ENCODE peak calls at places on chromosomes 16 and 17, in five cellular contexts. X is A549, N is endothelial cell of umbilical vein, D is GM12878, Q is HepG2. P is an unnamed sample.
A peak's percentile ranks its signal among the peaks of the same experiment; 100 is the strongest.

GRCh38 chr17:50837980-50838954 is 2.9 kb downstream of the WFIKKN2 start:
- DNase-seq in X (no peak), N (no peak), D (no peak), Q (no peak), P (no peak)

GRCh38 chr16:85002643-85003042 is 8.7 kb downstream of the ZDHHC7 start:
- DNase-seq in X (no peak), N (no peak), D (no peak), Q (no peak), P (no peak)

GRCh38 chr17:67042104-67042899 is 2.1 kb upstream of the CACNG1 start:
- DNase-seq in X (no peak), N (no peak), D (no peak), Q (no peak), P (no peak)

GRCh38 chr17:68602267-68602644 is 1.1 kb upstream of the FAM20A start:
- DNase-seq in X (no peak), N (no peak), D (no peak), Q (no peak), P (no peak)

GRCh38 chr17:1714488-1714979 is 4.4 kb upstream of the TLCD2 start:
- DNase-seq in X (peak; percentile 97), N (peak; percentile 96), D (no peak), Q (peak; percentile 97), P (peak; percentile 54)

GRCh38 chr17:31564883-31565297 is 173.4 kb downstream of the RAB11FIP4 start:
- DNase-seq in X (no peak), N (no peak), D (no peak), Q (no peak), P (peak; percentile 80)

GRCh38 chr17:83079766-83080616 is 582 bp downstream of the METRNL start:
- DNase-seq in X (no peak), N (no peak), D (no peak), Q (no peak), P (peak; percentile 43)

GRCh38 chr16:82031116-82032084 is 3.7 kb upstream of the HSD17B2 start:
- DNase-seq in X (peak; percentile 64), N (peak; percentile 44), D (no peak), Q (peak; percentile 71), P (peak; percentile 59)

GRCh38 chr16:27781195-27781524 is 231.2 kb downstream of the KATNIP start:
- DNase-seq in X (no peak), N (no peak), D (no peak), Q (no peak), P (no peak)

GRCh38 chr17:4968916-4969550 is 1.4 kb upstream of the SPAG7 start:
- DNase-seq in X (peak; percentile 49), N (peak; percentile 38), D (no peak), Q (no peak), P (peak; percentile 88)

GRCh38 chr17:55340726-55341125 is 76.0 kb downstream of the HLF start:
- DNase-seq in X (no peak), N (no peak), D (no peak), Q (no peak), P (no peak)

GRCh38 chr16:3716831-3717234 is 491 bp downstream of the TRAP1 start:
- DNase-seq in X (peak; percentile 29), N (peak; percentile 32), D (no peak), Q (no peak), P (peak; percentile 66)

GRCh38 chr17:44581868-44582267 is 24.6 kb downstream of the FZD2 start:
- DNase-seq in X (peak; percentile 68), N (peak; percentile 34), D (no peak), Q (no peak), P (peak; percentile 36)

GRCh38 chr17:39062846-39063680 is 88.4 kb downstream of the PLXDC1 start:
- DNase-seq in X (no peak), N (no peak), D (no peak), Q (no peak), P (no peak)

GRCh38 chr17:35748323-35748960 is 4.6 kb downstream of the GAS2L2 start:
- DNase-seq in X (no peak), N (peak; percentile 20), D (no peak), Q (no peak), P (no peak)
- TF ChIP-seq MYC in X (no peak), N (no peak), D (no peak), Q (no peak), P (no peak)

DNA sequence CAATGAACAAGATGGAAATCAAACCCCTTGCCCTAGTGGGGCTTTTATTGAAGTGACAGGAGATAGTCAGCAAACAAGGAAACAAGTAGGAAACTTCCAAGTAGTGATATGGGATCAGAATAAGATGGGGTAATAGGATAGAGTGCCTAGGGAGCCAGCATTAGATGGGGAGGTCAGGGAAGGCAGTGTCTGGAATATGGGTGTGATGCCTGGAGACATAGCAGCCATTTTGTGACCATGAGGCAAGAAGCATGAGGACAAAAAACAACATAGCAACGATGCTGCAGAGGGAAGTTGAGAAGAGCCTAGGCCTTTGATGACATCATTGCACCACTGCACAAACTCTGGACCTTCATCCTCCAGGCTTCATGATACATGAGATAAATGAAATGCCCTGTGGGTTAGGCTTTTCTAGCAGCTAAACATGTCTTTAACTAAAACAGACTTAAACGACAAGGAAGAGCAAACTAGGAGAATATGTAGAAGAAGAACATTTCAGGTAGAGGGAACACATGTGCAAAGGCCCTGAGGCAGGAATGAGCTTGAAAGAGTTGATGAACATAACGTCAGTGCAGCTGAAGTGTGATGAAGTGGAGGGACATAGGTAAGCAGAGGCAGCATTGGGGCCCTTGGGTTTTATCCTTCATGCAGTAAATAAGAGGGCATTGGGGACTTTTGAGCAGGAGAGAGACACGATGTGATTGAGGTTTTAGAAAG is 18.2 kb upstream of the TMEM11 start:
- DNase-seq in X (no peak), N (no peak), D (no peak), Q (no peak), P (no peak)
- H3K4me3 ChIP-seq in X (no peak overlapping the region), N (no peak overlapping the region), D (no peak overlapping the region), Q (no peak overlapping the region), P (no peak overlapping the region)

DNA sequence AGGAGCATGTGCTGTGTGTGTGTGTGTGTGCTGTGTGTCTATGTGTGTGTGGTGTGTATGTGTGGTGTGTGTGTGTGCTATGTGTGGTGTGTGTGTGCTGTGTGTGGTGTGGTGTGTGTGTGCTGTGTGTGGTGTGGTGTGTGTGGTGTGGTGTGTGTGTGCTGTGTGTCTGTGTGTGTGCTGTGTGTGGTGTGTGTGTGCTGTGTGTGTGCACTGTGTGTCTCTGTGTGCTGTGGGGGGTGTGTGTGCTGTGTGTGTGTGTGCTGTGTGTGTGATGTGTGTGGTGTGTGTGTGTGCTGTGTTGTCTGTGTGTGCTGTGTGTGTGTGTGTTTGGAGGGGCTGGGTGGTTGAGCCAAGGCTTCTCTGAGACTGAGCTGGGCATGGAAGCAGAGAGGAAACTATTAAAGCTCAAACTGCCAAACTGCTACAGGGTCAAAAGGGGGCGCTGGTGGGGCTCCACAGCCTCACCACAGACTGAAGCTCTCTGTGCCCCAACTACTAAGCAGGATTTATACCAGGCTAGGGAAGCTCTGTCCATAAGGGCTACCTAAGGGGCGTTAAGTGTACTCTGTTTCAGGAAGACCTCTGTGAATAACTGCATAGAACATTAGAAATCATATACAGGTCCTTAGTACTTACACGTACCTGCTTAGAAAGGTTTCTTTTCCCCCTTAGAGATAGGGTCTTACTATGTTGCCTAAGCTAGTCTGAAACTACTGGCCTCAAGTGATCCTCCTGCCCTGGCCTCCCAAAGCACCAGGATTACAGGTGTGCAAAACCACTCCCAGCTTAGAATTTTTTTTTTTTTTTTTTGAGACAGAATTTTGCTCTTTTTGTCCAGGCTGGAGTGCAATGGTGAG is 27.8 kb upstream of the GHDC start:
- DNase-seq in X (peak; percentile 74), N (peak; percentile 77), D (no peak), Q (peak; percentile 56), P (peak; percentile 78)
- TF ChIP-seq MAX in X (no peak), N (no peak), D (no peak), Q (no peak), P (no peak)

DNA sequence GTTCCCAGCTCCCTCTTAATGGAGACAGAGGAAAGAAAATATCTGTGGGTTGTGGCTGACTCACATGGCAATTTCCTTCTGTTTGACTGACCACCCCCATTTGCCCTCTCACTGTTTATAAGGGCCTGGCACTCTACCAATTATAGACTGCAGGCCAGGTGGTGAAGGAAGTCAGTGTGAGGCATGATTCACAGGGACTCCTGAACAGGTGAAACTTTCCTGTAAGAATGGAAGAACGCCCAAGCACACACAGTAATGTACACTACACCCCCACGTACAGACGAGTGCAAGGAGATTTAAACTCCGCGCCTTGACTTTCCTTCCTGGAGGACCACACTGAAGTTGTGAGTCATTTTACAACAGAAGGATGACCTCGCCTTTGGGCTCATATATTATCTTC is 163.4 kb downstream of the SHISA6 start:
- DNase-seq in X (no peak), N (no peak), D (no peak), Q (no peak), P (no peak)
- TF ChIP-seq MYC in X (no peak), N (no peak), D (no peak), Q (no peak), P (no peak)